ENCODE peak calls at places on chromosome 15, in five cellular contexts. Y is uterus, W is transverse colon, X is heart left ventricle, M is neural progenitor cell. E is an unnamed sample.

GRCh38 chr15:63918317-63918672 is 84.5 kb upstream of the HERC1 start:
- DNase-seq in Y (no peak), W (peak), X (no peak), M (no peak), E (peak)

GRCh38 chr15:45869034-45869668 is 234.3 kb downstream of the SQOR start:
- DNase-seq in Y (no peak), W (no peak), X (no peak), M (no peak), E (no peak)

GRCh38 chr15:35737521-35737920 is 191.6 kb upstream of the DPH6 start:
- DNase-seq in Y (no peak), W (no peak), X (no peak), M (no peak), E (no peak)

GRCh38 chr15:79209690-79210089 is 72.8 kb upstream of the ANKRD34C start:
- DNase-seq in Y (no peak), W (no peak), X (no peak), M (peak), E (no peak)

GRCh38 chr15:84911879-84912660 is 27.6 kb downstream of the SLC28A1 start:
- DNase-seq in Y (peak), W (peak), X (peak), M (no peak), E (no peak)

GRCh38 chr15:79431636-79432344 is at the start of gene MINAR1:
- DNase-seq in Y (no peak), W (no peak), X (no peak), M (peak), E (no peak)

GRCh38 chr15:57375827-57376694 is at the start of gene CGNL1:
- DNase-seq in Y (peak), W (peak), X (peak), M (peak), E (no peak)

GRCh38 chr15:101142711-101143110 is 109.1 kb downstream of the CHSY1 start:
- DNase-seq in Y (no peak), W (no peak), X (no peak), M (no peak), E (no peak)

GRCh38 chr15:48778338-48778730 is 32.5 kb downstream of the CEP152 start:
- DNase-seq in Y (no peak), W (no peak), X (no peak), M (no peak), E (no peak)

GRCh38 chr15:66611257-66612053 is 45.7 kb upstream of the LCTL start:
- DNase-seq in Y (no peak), W (no peak), X (no peak), M (no peak), E (no peak)

GRCh38 chr15:63513728-63514127 is 9.3 kb downstream of the USP3 start:
- DNase-seq in Y (no peak), W (no peak), X (no peak), M (no peak), E (no peak)

GRCh38 chr15:28981921-28982320 is 96.1 kb downstream of the APBA2 start:
- DNase-seq in Y (no peak), W (no peak), X (no peak), M (no peak), E (no peak)

GRCh38 chr15:85773916-85774315 is 20.8 kb downstream of the KLHL25 start:
- DNase-seq in Y (no peak), W (no peak), X (no peak), M (no peak), E (no peak)

GRCh38 chr15:77312523-77312922 is 107.4 kb downstream of the PEAK1 start:
- DNase-seq in Y (no peak), W (no peak), X (no peak), M (no peak), E (no peak)

GRCh38 chr15:90946941-90947576 is 7.6 kb upstream of the RCCD1 start:
- DNase-seq in Y (no peak), W (no peak), X (no peak), M (no peak), E (no peak)

GRCh38 chr15:88902491-88902835 is 7.1 kb upstream of the HAPLN3 start:
- DNase-seq in Y (no peak), W (no peak), X (no peak), M (no peak), E (no peak)

DNA sequence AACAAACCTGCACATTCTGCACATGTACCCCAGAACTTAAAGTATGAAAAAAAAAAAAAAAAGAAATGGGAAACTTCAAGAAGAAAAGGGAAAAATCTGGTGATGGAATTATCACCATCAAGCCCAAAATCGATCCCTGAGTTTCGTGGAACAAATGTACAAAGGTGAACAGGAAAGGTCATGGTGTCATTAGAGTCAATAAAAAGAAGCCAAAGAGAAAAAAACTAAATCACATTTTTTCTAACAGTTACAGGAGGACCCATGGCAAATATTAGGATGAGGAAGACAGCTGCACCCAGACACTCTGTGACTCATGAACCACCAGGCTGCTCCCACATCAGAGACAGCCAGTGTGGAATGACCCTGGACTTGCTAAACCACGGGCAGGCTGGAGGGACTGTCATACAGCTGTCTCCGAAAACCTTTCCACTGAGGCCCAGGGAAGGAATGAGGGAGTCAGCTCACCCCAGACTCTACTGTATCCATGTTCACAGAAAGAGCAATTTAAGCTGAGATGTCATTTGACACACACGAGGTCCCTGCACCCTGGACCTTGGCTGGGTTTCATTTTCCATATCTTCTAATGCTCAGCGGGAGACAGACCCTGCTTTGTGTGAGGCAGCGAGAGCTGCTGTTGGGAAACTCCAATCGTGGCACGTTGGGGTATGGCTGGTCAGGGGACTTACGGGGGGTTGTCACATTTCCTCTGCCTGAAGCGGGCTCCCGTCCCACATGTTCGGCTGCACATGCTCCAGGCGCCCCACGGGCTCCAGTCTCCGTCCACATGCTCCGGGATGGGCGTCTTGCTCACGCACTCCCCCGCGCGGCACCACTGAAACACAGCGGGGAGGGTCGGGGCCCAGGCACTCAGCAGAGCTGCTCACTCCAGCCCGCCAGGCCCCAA is 210.2 kb downstream of the ADAMTS17 start:
- DNase-seq in Y (no peak), W (peak), X (peak), M (peak), E (no peak)
- TF ChIP-seq CTCF in Y (peak), W (peak), X (peak), M (peak), E (no peak)

GRCh38 chr15:74174966-74175270 is 1.4 kb downstream of the ISLR start:
- DNase-seq in Y (peak), W (no peak), X (peak), M (no peak), E (no peak)

GRCh38 chr15:74171965-74172541 is 1.5 kb upstream of the ISLR start:
- DNase-seq in Y (no peak), W (no peak), X (no peak), M (no peak), E (no peak)

GRCh38 chr15:74172751-74173544 is 562 bp upstream of the ISLR start:
- DNase-seq in Y (peak), W (peak), X (peak), M (peak), E (no peak)

GRCh38 chr15:74174216-74174965 is 881 bp downstream of the ISLR start:
- DNase-seq in Y (peak), W (no peak), X (peak), M (no peak), E (no peak)

DNA sequence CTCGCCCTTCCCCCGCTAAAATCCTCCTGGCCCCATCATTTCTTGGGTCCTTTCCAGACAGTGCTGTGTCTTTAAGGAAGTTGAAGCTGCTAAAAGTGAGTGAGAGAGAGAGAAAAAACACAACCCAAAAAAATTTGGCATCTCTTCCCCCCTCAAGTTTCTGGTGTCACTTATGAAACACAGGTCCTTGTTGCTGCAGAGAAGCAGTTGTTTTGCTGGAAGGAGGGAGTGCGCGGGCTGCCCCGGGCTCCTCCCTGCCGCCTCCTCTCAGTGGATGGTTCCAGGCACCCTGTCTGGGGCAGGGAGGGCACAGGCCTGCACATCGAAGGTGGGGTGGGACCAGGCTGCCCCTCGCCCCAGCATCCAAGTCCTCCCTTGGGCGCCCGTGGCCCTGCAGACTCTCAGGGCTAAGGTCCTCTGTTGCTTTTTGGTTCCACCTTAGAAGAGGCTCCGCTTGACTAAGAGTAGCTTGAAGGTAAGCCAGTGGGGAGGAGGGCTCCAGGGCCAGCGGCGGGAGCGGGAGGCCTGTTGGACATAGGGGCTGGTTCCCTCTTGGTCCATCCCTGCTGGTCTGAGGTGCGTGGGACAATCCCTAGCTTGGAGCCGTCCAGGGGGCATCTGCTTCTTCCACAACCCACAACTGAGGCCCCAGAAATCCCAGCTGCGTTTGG is at the start of gene ISLR:
- DNase-seq in Y (peak), W (peak), X (peak), M (no peak), E (no peak)
- H3K4me3 ChIP-seq in Y (peak), W (peak), X (peak), M (no peak), E (no peak)

GRCh38 chr15:60591491-60592385 is 112.8 kb upstream of the ICE2 start:
- DNase-seq in Y (peak), W (peak), X (peak), M (peak), E (no peak)
- TF ChIP-seq CTCF in Y (no peak), W (no peak), X (no peak), M (no peak), E (no peak)

GRCh38 chr15:75758071-75758872 is 45.6 kb upstream of the CSPG4 start:
- DNase-seq in Y (peak), W (peak), X (peak), M (peak), E (peak)
- H3K4me3 ChIP-seq in Y (peak), W (peak), X (peak), M (peak), E (peak)

DNA sequence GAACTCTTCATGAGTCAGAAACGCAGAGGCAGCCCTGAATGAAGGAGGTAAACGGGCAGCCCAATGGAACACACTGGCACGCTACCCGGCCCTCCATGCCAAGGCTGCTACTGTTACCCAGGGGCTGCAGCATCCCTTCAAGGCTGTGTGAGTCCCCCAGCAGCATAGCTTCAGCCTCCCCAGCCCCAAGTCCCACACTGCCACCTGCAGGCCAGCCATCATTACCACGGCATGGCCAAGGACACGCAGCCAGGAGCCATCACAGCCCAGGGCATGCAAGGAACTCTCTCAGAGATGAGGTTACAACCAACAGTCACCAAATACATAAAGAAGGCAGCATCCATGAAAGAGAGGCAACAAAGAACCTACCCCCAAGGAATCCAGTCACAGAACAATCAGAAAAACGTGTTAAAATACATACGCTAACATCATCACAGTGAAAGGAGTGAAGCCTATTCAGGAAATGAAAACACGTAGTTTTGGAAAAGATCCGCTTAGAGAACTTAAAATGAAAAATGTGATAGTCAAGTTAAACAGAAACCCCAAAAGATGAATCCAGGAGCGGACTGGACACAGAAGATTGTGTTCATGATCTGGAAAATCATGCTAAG is 22.4 kb downstream of the PLA2G4F start:
- DNase-seq in Y (no peak), W (peak), X (no peak), M (peak), E (peak)
- TF ChIP-seq CTCF in Y (no peak), W (peak), X (peak), M (peak), E (peak)

GRCh38 chr15:65533057-65533752 is 2.9 kb downstream of the HACD3 start:
- DNase-seq in Y (no peak), W (no peak), X (no peak), M (peak), E (no peak)
- H3K4me3 ChIP-seq in Y (no peak), W (no peak), X (no peak), M (peak), E (peak)

DNA sequence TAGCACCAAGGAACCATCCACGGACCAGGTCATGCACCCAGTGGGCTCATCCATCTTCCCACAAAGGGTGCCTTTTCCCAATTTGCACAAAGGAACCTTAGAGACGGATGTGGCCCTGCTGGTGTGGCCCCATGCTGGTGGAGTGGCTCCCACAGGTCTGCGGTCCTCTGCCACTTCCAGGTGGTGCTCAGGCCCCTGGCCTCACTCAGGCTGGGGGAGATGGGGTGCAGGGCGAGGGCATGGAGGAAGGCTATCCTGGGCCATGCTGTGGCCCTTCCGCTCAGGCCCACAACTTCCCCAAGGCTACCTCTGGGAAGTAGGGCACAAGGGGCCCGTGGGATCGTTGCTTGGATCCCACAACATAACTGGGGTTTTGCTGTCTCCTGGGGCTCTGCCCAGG is 5.2 kb upstream of the SYNM start:
- DNase-seq in Y (no peak), W (no peak), X (no peak), M (no peak), E (no peak)
- TF ChIP-seq CTCF in Y (no peak), W (no peak), X (no peak), M (no peak), E (no peak)

DNA sequence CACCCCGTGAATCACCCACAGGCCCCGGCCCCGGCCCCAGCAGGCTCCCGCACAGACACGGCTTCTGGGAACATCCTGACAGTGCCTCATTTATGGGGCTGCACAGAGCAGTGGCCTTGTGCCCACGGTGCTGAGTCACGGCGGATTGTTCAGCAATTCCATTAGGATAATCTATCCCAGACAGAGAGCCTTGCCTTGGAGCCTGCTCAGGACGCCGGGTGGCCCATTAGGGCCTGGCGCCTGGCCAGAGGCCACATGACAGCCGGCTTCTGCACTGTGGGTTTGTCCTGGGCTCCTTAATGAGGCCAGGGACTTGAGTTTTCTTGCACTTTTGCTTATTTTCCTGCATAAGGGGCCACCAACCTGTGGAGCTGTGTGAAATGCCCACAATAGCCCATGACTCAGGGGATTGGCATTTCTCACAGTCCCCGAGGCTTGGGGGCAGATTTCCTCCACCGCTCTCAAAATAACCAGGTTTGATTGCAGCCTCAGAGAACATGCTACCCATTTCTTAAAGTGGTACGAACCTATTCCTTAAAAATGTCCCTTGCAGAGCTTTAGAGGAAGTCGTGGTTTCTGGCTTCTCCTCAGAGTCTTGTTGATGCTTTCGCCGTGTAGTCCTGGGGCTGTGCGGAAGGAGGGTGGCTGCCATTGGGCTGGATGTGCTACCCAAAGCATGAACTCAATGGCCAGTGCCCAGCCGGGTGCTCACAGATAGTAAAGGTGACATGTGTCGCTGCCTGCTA is 19.0 kb downstream of the SYNM start:
- DNase-seq in Y (peak), W (peak), X (peak), M (peak), E (peak)
- H3K4me3 ChIP-seq in Y (peak), W (no peak), X (peak), M (no peak), E (no peak)

GRCh38 chr15:44296625-44297524 is 8.4 kb downstream of the GOLM2 start:
- DNase-seq in Y (no peak), W (peak), X (no peak), M (no peak), E (peak)

GRCh38 chr15:44295909-44296420 is 7.4 kb downstream of the GOLM2 start:
- DNase-seq in Y (no peak), W (no peak), X (no peak), M (no peak), E (no peak)

GRCh38 chr15:44299997-44300396 is 11.5 kb downstream of the GOLM2 start:
- DNase-seq in Y (no peak), W (no peak), X (no peak), M (no peak), E (no peak)

GRCh38 chr15:44300567-44300966 is 12.0 kb downstream of the GOLM2 start:
- DNase-seq in Y (no peak), W (no peak), X (no peak), M (no peak), E (no peak)

GRCh38 chr15:44298878-44299277 is 10.4 kb downstream of the GOLM2 start:
- DNase-seq in Y (no peak), W (no peak), X (no peak), M (peak), E (no peak)
- TF ChIP-seq CTCF in Y (no peak), W (peak), X (no peak), M (peak), E (no peak)

GRCh38 chr15:71973366-71973765 is 144.6 kb downstream of the MYO9A start:
- DNase-seq in Y (no peak), W (no peak), X (no peak), M (no peak), E (no peak)
- H3K4me3 ChIP-seq in Y (no peak), W (no peak), X (no peak), M (no peak), E (no peak)